ENCODE peak calls at places on chromosomes 12 and 14, in six cellular contexts. Y, K, S, I, L and Q are unnamed samples. For H3K9me3, the result is how much of the 10 kb centered on the place peaks cover.

GRCh38 chr14:51448831-51449665 is 202.7 kb upstream of the FRMD6 start:
- DNase-seq in Y (no peak), K (no peak), S (no peak), I (peak), L (no peak), Q (no peak)

GRCh38 chr12:32499048-32499447 is 99.7 kb downstream of the FGD4 start:
- DNase-seq in Y (peak), K (no peak), S (no peak), I (peak), L (no peak), Q (no peak)

GRCh38 chr14:103607822-103608221 is 21.2 kb upstream of the KLC1 start:
- DNase-seq in Y (no peak), K (no peak), S (no peak), I (no peak), L (no peak), Q (no peak)

GRCh38 chr14:105197274-105197673 is 16.2 kb upstream of the NUDT14 start:
- DNase-seq in Y (no peak), K (no peak), S (no peak), I (peak), L (peak), Q (no peak)

GRCh38 chr14:20386276-20386855 is 26.9 kb downstream of the TEP1 start:
- DNase-seq in Y (no peak), K (no peak), S (no peak), I (no peak), L (no peak), Q (no peak)

GRCh38 chr14:103367995-103368394 is 17.2 kb upstream of the MARK3 start:
- DNase-seq in Y (no peak), K (no peak), S (no peak), I (peak), L (no peak), Q (no peak)

GRCh38 chr14:92883066-92883465 is 39.9 kb upstream of the CHGA start:
- DNase-seq in Y (no peak), K (no peak), S (no peak), I (no peak), L (no peak), Q (no peak)

GRCh38 chr14:106879241-106879640 is 1352.9 kb downstream of the TMEM121 start:
- DNase-seq in Y (no peak), K (no peak), S (no peak), I (peak), L (no peak), Q (no peak)

GRCh38 chr12:44968960-44969359 is 81.9 kb downstream of the DBX2 start:
- DNase-seq in Y (no peak), K (no peak), S (no peak), I (no peak), L (no peak), Q (no peak)

GRCh38 chr14:65658202-65658601 is 245.7 kb downstream of the FUT8 start:
- DNase-seq in Y (no peak), K (no peak), S (no peak), I (peak), L (no peak), Q (no peak)

GRCh38 chr14:60277605-60278190 is 28.7 kb downstream of the PPM1A start:
- DNase-seq in Y (no peak), K (no peak), S (no peak), I (no peak), L (no peak), Q (no peak)

GRCh38 chr12:88266851-88267360 is 124.8 kb downstream of the TMTC3 start:
- DNase-seq in Y (no peak), K (no peak), S (no peak), I (peak), L (no peak), Q (no peak)

GRCh38 chr12:910416-910815 is 39.1 kb downstream of the RAD52 start:
- DNase-seq in Y (no peak), K (no peak), S (no peak), I (no peak), L (no peak), Q (no peak)

GRCh38 chr12:37565112-37565511 is 751.5 kb upstream of the ALG10B start:
- DNase-seq in Y (no peak), K (no peak), S (no peak), I (no peak), L (no peak), Q (no peak)
- H3K9me3 ChIP-seq in Y (under half), K (under half), S (under half), I (under half), L (under half), Q (under half)

DNA sequence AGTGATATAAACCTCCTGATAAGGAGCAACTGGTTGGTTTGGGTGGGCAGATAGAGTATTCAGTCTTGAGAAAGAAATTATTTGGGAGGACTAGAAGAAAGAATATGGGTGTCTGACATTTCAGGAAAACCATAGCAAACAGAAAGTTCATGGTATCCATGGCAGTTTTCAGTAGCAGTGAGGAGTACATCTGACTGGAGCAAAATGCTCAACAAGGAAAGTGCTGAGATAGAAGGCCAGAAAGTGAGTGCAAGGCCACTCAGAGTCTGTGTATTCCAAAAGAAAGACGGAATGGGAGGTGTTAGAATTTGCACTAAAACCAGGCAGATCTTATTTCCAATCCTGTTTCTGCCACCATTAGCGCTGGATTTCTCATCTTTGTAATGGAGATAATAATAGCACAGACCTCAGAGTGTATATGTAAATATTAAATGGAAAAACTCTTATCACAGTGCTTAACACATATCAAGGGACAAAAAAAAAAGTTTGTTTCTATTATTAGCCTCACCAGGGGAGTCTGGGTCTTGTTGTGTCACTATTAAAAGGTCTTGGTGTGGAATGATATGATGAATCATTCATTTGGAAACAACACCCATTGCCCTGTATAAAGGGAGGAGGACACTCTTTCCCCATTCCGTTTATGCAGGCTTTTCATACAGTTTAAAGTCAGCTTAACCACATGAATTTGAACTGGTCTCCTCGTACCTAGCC is 349.8 kb downstream of the IPO8 start:
- DNase-seq in Y (no peak), K (no peak), S (no peak), I (peak), L (no peak), Q (no peak)
- H3K9me3 ChIP-seq in Y (under half), K (under half), S (under half), I (under half), L (under half), Q (under half)

GRCh38 chr14:30088620-30089019 is 161.0 kb upstream of the PRKD1 start:
- DNase-seq in Y (no peak), K (no peak), S (no peak), I (no peak), L (no peak), Q (no peak)

GRCh38 chr14:30085943-30086342 is 158.3 kb upstream of the PRKD1 start:
- DNase-seq in Y (no peak), K (no peak), S (no peak), I (no peak), L (no peak), Q (no peak)
- H3K9me3 ChIP-seq in Y (under half), K (under half), S (under half), I (under half), L (under half), Q (under half)

DNA sequence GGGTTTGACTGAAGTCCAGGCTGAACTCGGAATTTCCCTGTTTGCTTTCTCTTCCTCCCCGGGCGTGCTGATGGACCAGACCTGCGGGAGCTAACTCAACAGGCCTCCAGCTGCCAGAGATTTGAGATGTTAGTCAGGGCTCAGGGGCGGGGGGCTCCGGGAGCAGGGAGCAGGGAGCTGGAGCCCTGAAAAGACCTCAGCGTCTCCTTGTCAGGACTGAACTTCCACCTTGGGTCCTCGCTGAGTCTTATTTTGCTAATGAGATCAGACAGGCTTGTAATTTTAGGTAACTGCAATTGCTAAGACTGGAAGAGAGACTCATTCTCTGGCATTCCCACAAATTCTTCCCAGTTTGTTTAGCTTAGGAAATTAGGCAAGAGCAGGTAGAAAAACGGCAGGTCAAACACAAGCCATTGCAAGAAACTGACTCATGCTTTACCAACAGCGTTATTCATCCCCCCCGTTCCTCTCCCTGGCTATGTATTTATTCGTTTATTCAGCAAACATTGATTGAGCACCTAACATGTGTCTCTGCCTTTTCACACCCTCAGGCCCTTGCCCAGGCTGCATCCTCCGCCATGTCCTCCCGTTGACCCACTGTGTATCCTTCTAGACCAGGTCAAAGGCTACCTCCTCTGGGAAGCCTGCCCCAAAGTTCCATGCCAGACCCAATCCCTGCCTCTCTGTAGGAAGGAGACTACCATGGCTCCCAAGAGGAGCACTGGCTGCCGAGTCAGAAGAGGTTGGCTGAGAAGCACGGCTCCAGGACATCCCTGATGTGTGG is 80.4 kb upstream of the DIO3 start:
- DNase-seq in Y (no peak), K (peak), S (no peak), I (no peak), L (no peak), Q (no peak)
- H3K9me3 ChIP-seq in Y (under half), K (under half), S (under half), I (under half), L (under half), Q (under half)

GRCh38 chr12:133046698-133047097 is 9.4 kb downstream of the ZNF84 start:
- DNase-seq in Y (no peak), K (no peak), S (no peak), I (no peak), L (no peak), Q (no peak)
- H3K9me3 ChIP-seq in Y (under half), K (half or more), S (half or more), I (under half), L (half or more), Q (under half)

GRCh38 chr14:70441641-70442040 is 10.3 kb upstream of the ADAM21 start:
- DNase-seq in Y (no peak), K (no peak), S (no peak), I (no peak), L (no peak), Q (no peak)

GRCh38 chr14:70436867-70437266 is 15.1 kb upstream of the ADAM21 start:
- DNase-seq in Y (no peak), K (no peak), S (no peak), I (no peak), L (no peak), Q (no peak)

GRCh38 chr14:70448633-70449032 is 3.3 kb upstream of the ADAM21 start:
- DNase-seq in Y (no peak), K (no peak), S (no peak), I (peak), L (no peak), Q (no peak)

GRCh38 chr14:70442750-70443149 is 9.2 kb upstream of the ADAM21 start:
- DNase-seq in Y (no peak), K (no peak), S (no peak), I (no peak), L (no peak), Q (no peak)
- H3K9me3 ChIP-seq in Y (under half), K (under half), S (under half), I (under half), L (under half), Q (under half)

DNA sequence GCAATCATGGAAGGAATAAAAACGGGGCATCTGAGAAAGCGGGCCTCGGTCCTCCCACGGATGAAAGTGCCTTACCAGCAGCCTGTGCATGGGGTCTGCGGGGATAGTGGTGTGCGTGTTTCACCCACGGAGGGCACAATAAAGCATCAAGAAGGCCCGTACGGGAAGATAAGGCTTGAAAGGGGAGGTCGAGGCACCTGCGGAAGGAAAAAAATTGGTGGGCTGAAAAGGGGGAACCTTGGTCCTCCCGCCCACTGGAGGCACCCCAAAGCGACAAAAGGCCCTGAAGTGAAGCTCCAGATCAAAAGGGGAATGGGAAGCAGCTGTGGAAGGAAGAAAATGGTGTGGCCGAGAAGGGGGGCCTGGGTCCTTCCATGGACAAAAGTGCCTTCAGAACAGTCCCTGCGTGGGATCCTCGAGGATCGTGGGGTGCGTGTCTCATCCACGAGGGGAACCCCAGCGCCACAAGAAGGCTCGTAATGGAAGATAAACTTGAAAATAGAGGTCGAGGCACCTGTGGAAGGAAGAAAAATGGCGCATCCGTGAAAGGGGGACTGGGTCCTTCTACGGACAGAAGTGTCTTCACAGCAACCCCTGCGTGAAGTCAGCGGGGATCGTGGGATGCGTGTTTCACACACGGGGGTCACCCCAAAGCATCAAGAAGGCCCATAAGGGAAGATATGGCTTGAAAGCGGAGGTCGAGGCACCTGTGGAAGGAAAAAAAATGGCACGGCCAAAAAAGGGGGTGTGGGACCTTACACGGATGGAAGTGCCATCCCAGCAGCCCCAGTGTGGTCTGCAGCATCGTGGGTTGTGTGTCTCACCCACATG is 276.9 kb downstream of the ALG10 start:
- DNase-seq in Y (no peak), K (peak), S (no peak), I (no peak), L (no peak), Q (no peak)
- H3K9me3 ChIP-seq in Y (under half), K (under half), S (under half), I (under half), L (under half), Q (under half)